ENCODE peak calls at places on chromosome 5, in five cellular contexts. K is aorta, H is MV-4-11, U is G401, O is iPS-NIHi11. R is an unnamed sample.

GRCh38 chr5:1002836-1003235 is 5.8 kb upstream of the NKD2 start:
- DNase-seq in K (peak; percentile 32), H (no peak), U (no peak), O (no peak), R (no peak)

GRCh38 chr5:112742424-112742823 is 4.7 kb downstream of the APC start:
- DNase-seq in K (no peak), H (peak; percentile 12), U (no peak), O (no peak), R (no peak)

GRCh38 chr5:131996210-131997025 is 15.0 kb downstream of the ACSL6 start:
- DNase-seq in K (peak; percentile 24), H (no peak), U (no peak), O (no peak), R (no peak)

GRCh38 chr5:57445715-57446037 is 36.9 kb downstream of the ACTBL2 start:
- DNase-seq in K (no peak), H (no peak), U (no peak), O (no peak), R (no peak)

GRCh38 chr5:59592101-59592500 is 301.4 kb downstream of the PDE4D start:
- DNase-seq in K (no peak), H (no peak), U (no peak), O (peak; percentile 17), R (peak; percentile 38)

GRCh38 chr5:139667730-139668063 is 19.5 kb downstream of the CXXC5 start:
- DNase-seq in K (no peak), H (no peak), U (no peak), O (no peak), R (no peak)

GRCh38 chr5:79727722-79728355 is 38.2 kb downstream of the CMYA5 start:
- DNase-seq in K (no peak), H (no peak), U (no peak), O (no peak), R (no peak)

GRCh38 chr5:33488558-33489355 is 48.0 kb downstream of the TARS1 start:
- DNase-seq in K (no peak), H (no peak), U (no peak), O (no peak), R (no peak)

GRCh38 chr5:14954620-14955343 is 83.2 kb upstream of the ANKH start:
- DNase-seq in K (no peak), H (no peak), U (no peak), O (no peak), R (no peak)

GRCh38 chr5:174292348-174292747 is 246.8 kb downstream of the NSG2 start:
- DNase-seq in K (no peak), H (peak; percentile 47), U (no peak), O (no peak), R (no peak)

GRCh38 chr5:113089653-113090335 is 113.2 kb downstream of the DCP2 start:
- DNase-seq in K (no peak), H (no peak), U (no peak), O (no peak), R (no peak)

GRCh38 chr5:136062563-136063274 is 33.9 kb downstream of the TGFBI start:
- DNase-seq in K (peak; percentile 2), H (peak; percentile 28), U (no peak), O (peak; percentile 55), R (peak; percentile 4)

GRCh38 chr5:6158974-6159863 is 219.1 kb downstream of the MED10 start:
- DNase-seq in K (no peak), H (no peak), U (peak; percentile 55), O (no peak), R (no peak)

GRCh38 chr5:36728697-36729543 is 122.5 kb downstream of the SLC1A3 start:
- DNase-seq in K (no peak), H (peak; percentile 63), U (peak; percentile 79), O (peak; percentile 63), R (peak; percentile 50)

GRCh38 chr5:96626956-96627355 is 35.2 kb upstream of the CAST start:
- DNase-seq in K (no peak), H (peak; percentile 4), U (no peak), O (no peak), R (no peak)

GRCh38 chr5:103364074-103364473 is 105.5 kb downstream of the MACIR start:
- DNase-seq in K (no peak), H (no peak), U (no peak), O (no peak), R (no peak)

GRCh38 chr5:40678021-40678939 is 1.4 kb upstream of the PTGER4 start:
- DNase-seq in K (no peak), H (peak; percentile 67), U (no peak), O (no peak), R (no peak)

GRCh38 chr5:149022200-149022599 is 40.7 kb downstream of the SH3TC2 start:
- DNase-seq in K (no peak), H (no peak), U (no peak), O (no peak), R (no peak)

GRCh38 chr5:168177831-168178450 is 113.5 kb upstream of the WWC1 start:
- DNase-seq in K (no peak), H (no peak), U (peak; percentile 23), O (peak; percentile 52), R (no peak)

GRCh38 chr5:132764051-132764450 is 13.0 kb downstream of the SEPTIN8 start:
- DNase-seq in K (no peak), H (no peak), U (no peak), O (no peak), R (no peak)

GRCh38 chr5:132353593-132353992 is 15.9 kb upstream of the SLC22A5 start:
- DNase-seq in K (no peak), H (no peak), U (no peak), O (no peak), R (no peak)

R was measured in NCI-H446 treated with DMSO at 0.1 percent for 48 hours.